ENCODE peak calls at places on chromosomes 6 and 20, in eight cellular contexts. One of them, this sample, is unnamed.
A peak's percentile ranks its signal among the peaks of the same experiment; 100 is the strongest.

GRCh38 chr6:130148181-130148580 is 74.6 kb downstream of the SAMD3 start:
- DNase-seq in left ventricle myocardium inferior: no peak
- DNase-seq in cardiac muscle cell: no peak
- DNase-seq in psoas muscle: no peak
- DNase-seq in HAP-1: peak; percentile 32
- DNase-seq in CD8-positive, alpha-beta T cell: no peak
- DNase-seq in body of pancreas: no peak
- DNase-seq in heart left ventricle: no peak
- DNase-seq in this sample: no peak

GRCh38 chr20:40692240-40693011 is 3.4 kb upstream of the MAFB start:
- DNase-seq in cardiac muscle cell: no peak
- DNase-seq in psoas muscle: no peak
- DNase-seq in HAP-1: no peak
- DNase-seq in heart left ventricle: no peak
- DNase-seq in body of pancreas: no peak
- DNase-seq in CD8-positive, alpha-beta T cell: no peak
- DNase-seq in left ventricle myocardium inferior: no peak
- DNase-seq in this sample: no peak

GRCh38 chr6:146200136-146200708 is 171.4 kb downstream of the GRM1 start:
- DNase-seq in CD8-positive, alpha-beta T cell: no peak
- DNase-seq in left ventricle myocardium inferior: no peak
- DNase-seq in body of pancreas: no peak
- DNase-seq in HAP-1: no peak
- DNase-seq in heart left ventricle: no peak
- DNase-seq in cardiac muscle cell: no peak
- DNase-seq in psoas muscle: no peak
- DNase-seq in this sample: no peak

GRCh38 chr6:84453499-84453898 is 226.1 kb upstream of the CEP162 start:
- DNase-seq in heart left ventricle: no peak
- DNase-seq in body of pancreas: no peak
- DNase-seq in CD8-positive, alpha-beta T cell: no peak
- DNase-seq in cardiac muscle cell: no peak
- DNase-seq in HAP-1: no peak
- DNase-seq in psoas muscle: no peak
- DNase-seq in left ventricle myocardium inferior: no peak
- DNase-seq in this sample: no peak

GRCh38 chr6:26336355-26337198 is 28.4 kb upstream of the BTN3A2 start:
- DNase-seq in HAP-1: no peak
- DNase-seq in left ventricle myocardium inferior: no peak
- DNase-seq in psoas muscle: no peak
- DNase-seq in body of pancreas: no peak
- DNase-seq in CD8-positive, alpha-beta T cell: no peak
- DNase-seq in heart left ventricle: no peak
- DNase-seq in cardiac muscle cell: no peak
- DNase-seq in this sample: no peak

GRCh38 chr6:9388596-9388995 is 953.3 kb upstream of the SLC35B3 start:
- DNase-seq in heart left ventricle: no peak
- DNase-seq in cardiac muscle cell: no peak
- DNase-seq in left ventricle myocardium inferior: no peak
- DNase-seq in HAP-1: no peak
- DNase-seq in body of pancreas: no peak
- DNase-seq in CD8-positive, alpha-beta T cell: no peak
- DNase-seq in psoas muscle: no peak
- DNase-seq in this sample: no peak

GRCh38 chr6:151814614-151815013 is 7.1 kb downstream of the ESR1 start:
- DNase-seq in CD8-positive, alpha-beta T cell: no peak
- DNase-seq in body of pancreas: no peak
- DNase-seq in psoas muscle: no peak
- DNase-seq in cardiac muscle cell: no peak
- DNase-seq in heart left ventricle: no peak
- DNase-seq in HAP-1: no peak
- DNase-seq in left ventricle myocardium inferior: no peak
- DNase-seq in this sample: no peak

GRCh38 chr6:21277601-21278043 is 315.9 kb upstream of the SOX4 start:
- DNase-seq in body of pancreas: no peak
- DNase-seq in left ventricle myocardium inferior: no peak
- DNase-seq in cardiac muscle cell: no peak
- DNase-seq in heart left ventricle: no peak
- DNase-seq in CD8-positive, alpha-beta T cell: no peak
- DNase-seq in HAP-1: no peak
- DNase-seq in psoas muscle: no peak
- DNase-seq in this sample: no peak

GRCh38 chr20:64226686-64227576 is 28.6 kb upstream of the PCMTD2 start:
- DNase-seq in psoas muscle: no peak
- DNase-seq in left ventricle myocardium inferior: no peak
- DNase-seq in HAP-1: no peak
- DNase-seq in cardiac muscle cell: no peak
- DNase-seq in body of pancreas: no peak
- DNase-seq in heart left ventricle: no peak
- DNase-seq in CD8-positive, alpha-beta T cell: peak; percentile 13
- DNase-seq in this sample: no peak

GRCh38 chr20:63699466-63700198 is 3.2 kb downstream of the TNFRSF6B start:
- DNase-seq in psoas muscle: peak; percentile 24
- DNase-seq in left ventricle myocardium inferior: no peak
- DNase-seq in cardiac muscle cell: no peak
- DNase-seq in HAP-1: peak; percentile 24
- DNase-seq in heart left ventricle: peak; percentile 48
- DNase-seq in CD8-positive, alpha-beta T cell: no peak
- DNase-seq in body of pancreas: peak; percentile 12
- DNase-seq in this sample: no peak

GRCh38 chr6:32685603-32686002 is 19.1 kb upstream of the HLA-DQB1 start:
- DNase-seq in heart left ventricle: no peak
- DNase-seq in body of pancreas: no peak
- DNase-seq in left ventricle myocardium inferior: no peak
- DNase-seq in HAP-1: no peak
- DNase-seq in CD8-positive, alpha-beta T cell: no peak
- DNase-seq in cardiac muscle cell: no peak
- DNase-seq in psoas muscle: no peak
- DNase-seq in this sample: peak; percentile 43

GRCh38 chr6:160015778-160016684 is 47.1 kb downstream of the IGF2R start:
- DNase-seq in heart left ventricle: no peak
- DNase-seq in left ventricle myocardium inferior: no peak
- DNase-seq in HAP-1: no peak
- DNase-seq in cardiac muscle cell: no peak
- DNase-seq in body of pancreas: no peak
- DNase-seq in psoas muscle: no peak
- DNase-seq in CD8-positive, alpha-beta T cell: peak; percentile 10
- DNase-seq in this sample: no peak

GRCh38 chr20:58670659-58671058 is 19.6 kb downstream of the STX16 start:
- DNase-seq in cardiac muscle cell: no peak
- DNase-seq in body of pancreas: no peak
- DNase-seq in HAP-1: no peak
- DNase-seq in CD8-positive, alpha-beta T cell: no peak
- DNase-seq in heart left ventricle: no peak
- DNase-seq in left ventricle myocardium inferior: no peak
- DNase-seq in psoas muscle: no peak
- DNase-seq in this sample: no peak
- H3K4me3 ChIP-seq in cardiac muscle cell: no peak overlapping the region
- H3K4me3 ChIP-seq in body of pancreas: no peak overlapping the region
- H3K4me3 ChIP-seq in HAP-1: no peak overlapping the region
- H3K4me3 ChIP-seq in CD8-positive, alpha-beta T cell: no peak overlapping the region
- H3K4me3 ChIP-seq in heart left ventricle: no peak overlapping the region
- H3K4me3 ChIP-seq in left ventricle myocardium inferior: no peak overlapping the region
- H3K4me3 ChIP-seq in psoas muscle: no peak overlapping the region
- H3K4me3 ChIP-seq in this sample: no peak overlapping the region

GRCh38 chr6:57048577-57048976 is 2.1 kb downstream of the KIAA1586 start:
- DNase-seq in cardiac muscle cell: no peak
- DNase-seq in body of pancreas: no peak
- DNase-seq in psoas muscle: no peak
- DNase-seq in left ventricle myocardium inferior: no peak
- DNase-seq in HAP-1: no peak
- DNase-seq in heart left ventricle: no peak
- DNase-seq in CD8-positive, alpha-beta T cell: no peak
- DNase-seq in this sample: no peak
- H3K4me3 ChIP-seq in cardiac muscle cell: peak overlapping the region; percentile 3
- H3K4me3 ChIP-seq in body of pancreas: no peak overlapping the region
- H3K4me3 ChIP-seq in psoas muscle: no peak overlapping the region
- H3K4me3 ChIP-seq in left ventricle myocardium inferior: no peak overlapping the region
- H3K4me3 ChIP-seq in HAP-1: peak overlapping the region; percentile 32
- H3K4me3 ChIP-seq in heart left ventricle: no peak overlapping the region
- H3K4me3 ChIP-seq in CD8-positive, alpha-beta T cell: no peak overlapping the region
- H3K4me3 ChIP-seq in this sample: no peak overlapping the region

GRCh38 chr20:17808357-17808756 is 108.6 kb downstream of the BANF2 start:
- DNase-seq in psoas muscle: peak; percentile 50
- DNase-seq in body of pancreas: peak; percentile 60
- DNase-seq in cardiac muscle cell: peak; percentile 27
- DNase-seq in left ventricle myocardium inferior: peak; percentile 50
- DNase-seq in HAP-1: no peak
- DNase-seq in heart left ventricle: peak; percentile 72
- DNase-seq in CD8-positive, alpha-beta T cell: no peak
- DNase-seq in this sample: peak; percentile 84
- H3K4me3 ChIP-seq in psoas muscle: no peak overlapping the region
- H3K4me3 ChIP-seq in body of pancreas: no peak overlapping the region
- H3K4me3 ChIP-seq in cardiac muscle cell: no peak overlapping the region
- H3K4me3 ChIP-seq in left ventricle myocardium inferior: no peak overlapping the region
- H3K4me3 ChIP-seq in HAP-1: no peak overlapping the region
- H3K4me3 ChIP-seq in heart left ventricle: no peak overlapping the region
- H3K4me3 ChIP-seq in CD8-positive, alpha-beta T cell: no peak overlapping the region
- H3K4me3 ChIP-seq in this sample: no peak overlapping the region

GRCh38 chr6:90284745-90285481 is 11.7 kb downstream of the BACH2 start:
- DNase-seq in CD8-positive, alpha-beta T cell: no peak
- DNase-seq in HAP-1: no peak
- DNase-seq in heart left ventricle: no peak
- DNase-seq in psoas muscle: no peak
- DNase-seq in body of pancreas: no peak
- DNase-seq in cardiac muscle cell: no peak
- DNase-seq in left ventricle myocardium inferior: no peak
- DNase-seq in this sample: no peak
- H3K4me3 ChIP-seq in CD8-positive, alpha-beta T cell: peak overlapping the region; percentile 62
- H3K4me3 ChIP-seq in HAP-1: no peak overlapping the region
- H3K4me3 ChIP-seq in heart left ventricle: peak overlapping the region; percentile 36
- H3K4me3 ChIP-seq in psoas muscle: peak overlapping the region; percentile 59
- H3K4me3 ChIP-seq in body of pancreas: no peak overlapping the region
- H3K4me3 ChIP-seq in cardiac muscle cell: no peak overlapping the region
- H3K4me3 ChIP-seq in left ventricle myocardium inferior: peak overlapping the region; percentile 52
- H3K4me3 ChIP-seq in this sample: peak overlapping the region; percentile 60

GRCh38 chr6:35727206-35727934 is 9.5 kb upstream of the ARMC12 start:
- DNase-seq in body of pancreas: peak; percentile 83
- DNase-seq in cardiac muscle cell: peak; percentile 81
- DNase-seq in CD8-positive, alpha-beta T cell: no peak
- DNase-seq in heart left ventricle: peak; percentile 93
- DNase-seq in psoas muscle: peak; percentile 94
- DNase-seq in HAP-1: peak; percentile 83
- DNase-seq in left ventricle myocardium inferior: peak; percentile 91
- DNase-seq in this sample: peak; percentile 93
- H3K4me3 ChIP-seq in body of pancreas: peak overlapping the region; percentile 29
- H3K4me3 ChIP-seq in cardiac muscle cell: peak overlapping the region; percentile 50
- H3K4me3 ChIP-seq in CD8-positive, alpha-beta T cell: peak overlapping the region; percentile 48
- H3K4me3 ChIP-seq in heart left ventricle: peak overlapping the region; percentile 58
- H3K4me3 ChIP-seq in psoas muscle: peak overlapping the region; percentile 75
- H3K4me3 ChIP-seq in HAP-1: peak overlapping the region; percentile 47
- H3K4me3 ChIP-seq in left ventricle myocardium inferior: peak overlapping the region; percentile 69
- H3K4me3 ChIP-seq in this sample: no peak overlapping the region

GRCh38 chr6:69427882-69428281 is 368.9 kb downstream of the LMBRD1 start:
- DNase-seq in left ventricle myocardium inferior: no peak
- DNase-seq in HAP-1: no peak
- DNase-seq in body of pancreas: no peak
- DNase-seq in CD8-positive, alpha-beta T cell: no peak
- DNase-seq in cardiac muscle cell: no peak
- DNase-seq in psoas muscle: no peak
- DNase-seq in heart left ventricle: no peak
- DNase-seq in this sample: no peak
- H3K4me3 ChIP-seq in left ventricle myocardium inferior: no peak overlapping the region
- H3K4me3 ChIP-seq in HAP-1: no peak overlapping the region
- H3K4me3 ChIP-seq in body of pancreas: no peak overlapping the region
- H3K4me3 ChIP-seq in CD8-positive, alpha-beta T cell: no peak overlapping the region
- H3K4me3 ChIP-seq in cardiac muscle cell: no peak overlapping the region
- H3K4me3 ChIP-seq in psoas muscle: no peak overlapping the region
- H3K4me3 ChIP-seq in heart left ventricle: no peak overlapping the region
- H3K4me3 ChIP-seq in this sample: no peak overlapping the region

GRCh38 chr6:4282926-4283325 is 147.6 kb upstream of the ECI2 start:
- DNase-seq in cardiac muscle cell: no peak
- DNase-seq in psoas muscle: no peak
- DNase-seq in body of pancreas: no peak
- DNase-seq in left ventricle myocardium inferior: no peak
- DNase-seq in heart left ventricle: no peak
- DNase-seq in HAP-1: no peak
- DNase-seq in CD8-positive, alpha-beta T cell: no peak
- DNase-seq in this sample: no peak

GRCh38 chr6:4274382-4275082 is 139.2 kb upstream of the ECI2 start:
- DNase-seq in body of pancreas: no peak
- DNase-seq in heart left ventricle: no peak
- DNase-seq in cardiac muscle cell: peak; percentile 57
- DNase-seq in HAP-1: no peak
- DNase-seq in left ventricle myocardium inferior: no peak
- DNase-seq in psoas muscle: no peak
- DNase-seq in CD8-positive, alpha-beta T cell: no peak
- DNase-seq in this sample: no peak

GRCh38 chr6:4280721-4281120 is 145.3 kb upstream of the ECI2 start:
- DNase-seq in HAP-1: no peak
- DNase-seq in left ventricle myocardium inferior: no peak
- DNase-seq in psoas muscle: no peak
- DNase-seq in heart left ventricle: peak; percentile 43
- DNase-seq in body of pancreas: no peak
- DNase-seq in cardiac muscle cell: peak; percentile 48
- DNase-seq in CD8-positive, alpha-beta T cell: no peak
- DNase-seq in this sample: peak; percentile 75

GRCh38 chr6:4281341-4282293 is 146.2 kb upstream of the ECI2 start:
- DNase-seq in HAP-1: no peak
- DNase-seq in cardiac muscle cell: peak; percentile 61
- DNase-seq in left ventricle myocardium inferior: peak; percentile 38
- DNase-seq in psoas muscle: peak; percentile 52
- DNase-seq in body of pancreas: peak; percentile 64
- DNase-seq in heart left ventricle: peak; percentile 45
- DNase-seq in CD8-positive, alpha-beta T cell: no peak
- DNase-seq in this sample: peak; percentile 61

DNA sequence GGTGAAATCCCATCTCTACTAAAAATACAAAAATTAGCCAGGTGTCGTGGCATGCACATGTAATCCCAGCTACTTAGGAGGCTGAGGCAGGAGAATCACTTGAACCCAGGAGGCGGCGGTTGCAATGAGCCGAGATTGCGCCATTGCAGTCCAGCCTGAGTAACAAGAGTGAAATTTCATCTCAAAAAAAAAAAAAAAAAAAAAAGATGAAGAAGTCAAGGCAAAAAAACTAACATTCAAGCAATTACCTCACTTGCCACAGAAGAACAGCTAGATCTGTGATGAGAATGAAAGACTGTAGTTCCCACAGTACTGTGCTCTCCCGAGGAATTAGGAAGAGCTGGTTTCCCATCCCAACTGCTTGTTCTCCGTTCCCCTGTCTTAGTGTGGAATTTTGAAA is 144.7 kb upstream of the ECI2 start:
- DNase-seq in psoas muscle: no peak
- DNase-seq in left ventricle myocardium inferior: no peak
- DNase-seq in HAP-1: no peak
- DNase-seq in heart left ventricle: no peak
- DNase-seq in cardiac muscle cell: no peak
- DNase-seq in CD8-positive, alpha-beta T cell: no peak
- DNase-seq in body of pancreas: no peak
- DNase-seq in this sample: no peak
- H3K4me3 ChIP-seq in psoas muscle: no peak overlapping the region
- H3K4me3 ChIP-seq in left ventricle myocardium inferior: no peak overlapping the region
- H3K4me3 ChIP-seq in HAP-1: no peak overlapping the region
- H3K4me3 ChIP-seq in heart left ventricle: no peak overlapping the region
- H3K4me3 ChIP-seq in cardiac muscle cell: no peak overlapping the region
- H3K4me3 ChIP-seq in CD8-positive, alpha-beta T cell: no peak overlapping the region
- H3K4me3 ChIP-seq in body of pancreas: no peak overlapping the region
- H3K4me3 ChIP-seq in this sample: no peak overlapping the region